ENCODE peak calls at places on chromosomes 13 and 19, in six cellular contexts. One of them, this sample, is unnamed.

GRCh38 chr13:51625555-51626345 is 41.5 kb downstream of the WDFY2 start:
- DNase-seq in HCT116: no peak
- DNase-seq in testis: peak; percentile 61
- DNase-seq in breast epithelium: no peak
- DNase-seq in left ventricle myocardium inferior: no peak
- DNase-seq in BE2C: no peak
- DNase-seq in this sample: peak; percentile 51

GRCh38 chr13:45678282-45678681 is 23.8 kb upstream of the CBY2 start:
- DNase-seq in breast epithelium: no peak
- DNase-seq in BE2C: no peak
- DNase-seq in HCT116: no peak
- DNase-seq in testis: no peak
- DNase-seq in left ventricle myocardium inferior: no peak
- DNase-seq in this sample: no peak

GRCh38 chr19:51698296-51698695 is 5.2 kb downstream of the SPACA6 start:
- DNase-seq in testis: no peak
- DNase-seq in left ventricle myocardium inferior: no peak
- DNase-seq in BE2C: no peak
- DNase-seq in HCT116: no peak
- DNase-seq in breast epithelium: no peak
- DNase-seq in this sample: no peak

GRCh38 chr13:101211261-101211660 is 205.0 kb downstream of the NALCN start:
- DNase-seq in testis: no peak
- DNase-seq in HCT116: no peak
- DNase-seq in BE2C: no peak
- DNase-seq in breast epithelium: no peak
- DNase-seq in left ventricle myocardium inferior: no peak
- DNase-seq in this sample: peak; percentile 69

GRCh38 chr19:48329167-48329891 is 4.0 kb downstream of the EMP3 start:
- DNase-seq in testis: no peak
- DNase-seq in HCT116: no peak
- DNase-seq in left ventricle myocardium inferior: no peak
- DNase-seq in breast epithelium: no peak
- DNase-seq in BE2C: no peak
- DNase-seq in this sample: peak; percentile 63

GRCh38 chr19:10871711-10872550 is 578 bp downstream of the CARM1 start:
- DNase-seq in left ventricle myocardium inferior: peak; percentile 52
- DNase-seq in testis: peak; percentile 37
- DNase-seq in BE2C: peak; percentile 46
- DNase-seq in HCT116: no peak
- DNase-seq in breast epithelium: peak; percentile 54
- DNase-seq in this sample: peak; percentile 64

GRCh38 chr13:70432276-70432805 is 324.1 kb upstream of the KLHL1 start:
- DNase-seq in testis: no peak
- DNase-seq in HCT116: no peak
- DNase-seq in breast epithelium: no peak
- DNase-seq in left ventricle myocardium inferior: no peak
- DNase-seq in BE2C: no peak
- DNase-seq in this sample: no peak

GRCh38 chr13:114109646-114110045 is 22.8 kb downstream of the RASA3 start:
- DNase-seq in testis: no peak
- DNase-seq in HCT116: no peak
- DNase-seq in BE2C: peak; percentile 72
- DNase-seq in left ventricle myocardium inferior: no peak
- DNase-seq in breast epithelium: no peak
- DNase-seq in this sample: no peak

GRCh38 chr13:29484236-29484635 is 111.3 kb downstream of the SLC7A1 start:
- DNase-seq in HCT116: no peak
- DNase-seq in left ventricle myocardium inferior: no peak
- DNase-seq in breast epithelium: no peak
- DNase-seq in BE2C: peak; percentile 93
- DNase-seq in testis: no peak
- DNase-seq in this sample: no peak

GRCh38 chr13:49441846-49442245 is 2.0 kb downstream of the CAB39L start:
- DNase-seq in HCT116: no peak
- DNase-seq in testis: no peak
- DNase-seq in left ventricle myocardium inferior: no peak
- DNase-seq in breast epithelium: no peak
- DNase-seq in BE2C: no peak
- DNase-seq in this sample: peak; percentile 13

GRCh38 chr13:99290890-99291289 is 16.3 kb downstream of the GPR183 start:
- DNase-seq in HCT116: no peak
- DNase-seq in BE2C: no peak
- DNase-seq in testis: no peak
- DNase-seq in breast epithelium: no peak
- DNase-seq in left ventricle myocardium inferior: no peak
- DNase-seq in this sample: no peak

GRCh38 chr19:47324502-47324901 is 7.5 kb upstream of the C5AR2 start:
- DNase-seq in testis: no peak
- DNase-seq in breast epithelium: peak; percentile 25
- DNase-seq in left ventricle myocardium inferior: peak; percentile 41
- DNase-seq in BE2C: no peak
- DNase-seq in HCT116: no peak
- DNase-seq in this sample: no peak

GRCh38 chr19:49676136-49676689 is 858 bp upstream of the PRMT1 start:
- DNase-seq in testis: peak; percentile 88
- DNase-seq in left ventricle myocardium inferior: peak; percentile 86
- DNase-seq in BE2C: peak; percentile 84
- DNase-seq in HCT116: peak; percentile 97
- DNase-seq in breast epithelium: no peak
- DNase-seq in this sample: peak; percentile 94

GRCh38 chr19:3304871-3305423 is 61.4 kb upstream of the NFIC start:
- DNase-seq in breast epithelium: peak; percentile 40
- DNase-seq in HCT116: peak; percentile 56
- DNase-seq in testis: peak; percentile 76
- DNase-seq in BE2C: peak; percentile 76
- DNase-seq in left ventricle myocardium inferior: peak; percentile 63
- DNase-seq in this sample: peak; percentile 86

GRCh38 chr13:43196171-43196611 is 172.8 kb downstream of the DNAJC15 start:
- DNase-seq in breast epithelium: no peak
- DNase-seq in HCT116: no peak
- DNase-seq in testis: peak; percentile 57
- DNase-seq in left ventricle myocardium inferior: peak; percentile 41
- DNase-seq in BE2C: peak; percentile 74
- DNase-seq in this sample: peak; percentile 43

GRCh38 chr13:72651196-72651595 is 76.2 kb downstream of the MZT1 start:
- DNase-seq in testis: peak; percentile 18
- DNase-seq in breast epithelium: no peak
- DNase-seq in HCT116: peak; percentile 31
- DNase-seq in BE2C: peak; percentile 19
- DNase-seq in left ventricle myocardium inferior: no peak
- DNase-seq in this sample: no peak

GRCh38 chr19:36092566-36092965 is 18.4 kb upstream of the OVOL3 start:
- DNase-seq in breast epithelium: no peak
- DNase-seq in BE2C: no peak
- DNase-seq in testis: no peak
- DNase-seq in left ventricle myocardium inferior: no peak
- DNase-seq in HCT116: no peak
- DNase-seq in this sample: no peak
- H3K36me3 ChIP-seq in breast epithelium: no peaks in the 10 kb centered on the region
- H3K36me3 ChIP-seq in BE2C: peaks cover 68% of the 10 kb centered on the region
- H3K36me3 ChIP-seq in testis: no peaks in the 10 kb centered on the region
- H3K36me3 ChIP-seq in left ventricle myocardium inferior: no peaks in the 10 kb centered on the region
- H3K36me3 ChIP-seq in HCT116: peaks cover 32% of the 10 kb centered on the region
- H3K36me3 ChIP-seq in this sample: no peaks in the 10 kb centered on the region

DNA sequence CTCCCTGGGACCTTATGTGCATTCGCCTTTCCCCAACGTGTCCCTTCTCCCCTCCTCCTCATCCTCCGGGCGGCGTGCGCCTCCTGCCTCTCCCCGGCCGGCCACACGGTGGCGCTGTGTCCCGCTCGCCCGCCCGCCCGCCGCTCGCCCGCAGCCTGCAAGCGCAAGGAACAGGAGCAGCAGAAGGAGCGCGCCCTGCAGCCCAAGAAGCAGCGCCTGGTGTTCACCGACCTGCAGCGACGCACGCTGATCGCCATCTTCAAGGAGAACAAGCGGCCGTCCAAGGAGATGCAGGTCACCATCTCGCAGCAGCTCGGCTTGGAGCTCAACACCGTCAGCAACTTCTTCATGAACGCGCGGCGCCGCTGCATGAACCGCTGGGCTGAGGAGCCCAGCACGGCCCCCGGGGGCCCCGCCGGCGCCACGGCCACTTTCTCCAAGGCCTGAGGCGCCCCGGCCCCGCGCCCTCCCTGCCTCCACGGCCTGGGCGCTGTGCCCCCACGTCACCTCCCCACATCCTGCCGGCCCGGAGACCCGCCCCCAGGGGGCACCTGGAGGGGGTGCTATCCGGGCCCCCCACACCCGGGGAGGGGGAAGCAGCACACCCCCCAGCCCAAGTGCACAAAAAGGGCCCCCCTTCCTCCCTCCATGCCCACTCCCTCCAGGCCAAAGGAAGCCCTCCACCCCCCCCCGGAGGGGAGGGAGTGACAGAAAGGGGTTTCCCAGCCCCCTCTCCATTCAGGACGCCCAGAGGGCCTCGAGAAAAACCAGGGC is 21.9 kb downstream of the ONECUT3 start:
- DNase-seq in HCT116: no peak
- DNase-seq in testis: peak; percentile 31
- DNase-seq in breast epithelium: no peak
- DNase-seq in left ventricle myocardium inferior: no peak
- DNase-seq in BE2C: peak; percentile 54
- DNase-seq in this sample: peak; percentile 24
- H3K27me3 ChIP-seq in HCT116: no peaks in the 10 kb centered on the region
- H3K27me3 ChIP-seq in testis: peaks cover 4% of the 10 kb centered on the region
- H3K27me3 ChIP-seq in breast epithelium: peaks cover 84% of the 10 kb centered on the region
- H3K27me3 ChIP-seq in left ventricle myocardium inferior: peaks cover 97% of the 10 kb centered on the region
- H3K27me3 ChIP-seq in BE2C: peaks cover 81% of the 10 kb centered on the region
- H3K27me3 ChIP-seq in this sample: peaks cover 42% of the 10 kb centered on the region

GRCh38 chr13:94613051-94613450 is 11.4 kb downstream of the GPR180 start:
- DNase-seq in breast epithelium: no peak
- DNase-seq in BE2C: no peak
- DNase-seq in testis: no peak
- DNase-seq in HCT116: no peak
- DNase-seq in left ventricle myocardium inferior: no peak
- DNase-seq in this sample: no peak

GRCh38 chr13:94620286-94620896 is 18.7 kb downstream of the GPR180 start:
- DNase-seq in BE2C: peak; percentile 40
- DNase-seq in HCT116: peak; percentile 15
- DNase-seq in breast epithelium: no peak
- DNase-seq in testis: no peak
- DNase-seq in left ventricle myocardium inferior: no peak
- DNase-seq in this sample: peak; percentile 40

GRCh38 chr13:94612050-94612449 is 10.4 kb downstream of the GPR180 start:
- DNase-seq in testis: no peak
- DNase-seq in BE2C: no peak
- DNase-seq in left ventricle myocardium inferior: no peak
- DNase-seq in HCT116: no peak
- DNase-seq in breast epithelium: no peak
- DNase-seq in this sample: no peak

DNA sequence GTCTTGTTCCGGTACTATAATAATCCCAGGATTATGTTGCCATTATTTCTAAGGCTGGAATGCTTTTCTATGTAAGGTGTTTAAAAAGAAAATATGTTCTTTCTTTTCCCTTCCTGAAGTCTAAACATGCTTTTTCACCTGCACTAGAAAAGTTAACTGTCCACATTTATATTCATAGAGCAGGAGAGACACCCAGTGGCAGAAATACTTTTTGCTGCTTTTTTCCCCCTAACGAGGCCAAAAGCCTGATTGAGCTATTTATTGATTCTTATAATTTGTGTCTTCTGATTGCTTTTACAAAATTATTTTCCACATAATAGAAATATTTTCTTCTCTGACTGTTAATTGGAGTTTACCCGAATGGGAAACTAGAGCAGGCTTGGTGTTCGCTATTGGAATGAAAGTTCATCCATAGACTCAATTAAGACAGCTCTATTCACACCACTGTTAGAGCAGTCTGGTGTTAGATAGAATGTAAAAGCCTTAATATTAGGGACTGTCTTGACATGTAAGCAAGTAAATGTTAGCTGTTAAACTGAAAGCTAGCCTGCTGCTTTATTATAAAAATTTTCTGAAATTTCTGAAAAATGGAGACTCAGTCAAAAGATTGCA is 15.8 kb downstream of the GPR180 start:
- DNase-seq in HCT116: no peak
- DNase-seq in breast epithelium: no peak
- DNase-seq in testis: no peak
- DNase-seq in left ventricle myocardium inferior: no peak
- DNase-seq in BE2C: peak; percentile 29
- DNase-seq in this sample: peak; percentile 61
- H3K36me3 ChIP-seq in HCT116: no peaks in the 10 kb centered on the region
- H3K36me3 ChIP-seq in breast epithelium: peaks cover 4% of the 10 kb centered on the region
- H3K36me3 ChIP-seq in testis: no peaks in the 10 kb centered on the region
- H3K36me3 ChIP-seq in left ventricle myocardium inferior: peaks cover 35% of the 10 kb centered on the region
- H3K36me3 ChIP-seq in BE2C: peaks cover 7% of the 10 kb centered on the region
- H3K36me3 ChIP-seq in this sample: peaks cover 56% of the 10 kb centered on the region

DNA sequence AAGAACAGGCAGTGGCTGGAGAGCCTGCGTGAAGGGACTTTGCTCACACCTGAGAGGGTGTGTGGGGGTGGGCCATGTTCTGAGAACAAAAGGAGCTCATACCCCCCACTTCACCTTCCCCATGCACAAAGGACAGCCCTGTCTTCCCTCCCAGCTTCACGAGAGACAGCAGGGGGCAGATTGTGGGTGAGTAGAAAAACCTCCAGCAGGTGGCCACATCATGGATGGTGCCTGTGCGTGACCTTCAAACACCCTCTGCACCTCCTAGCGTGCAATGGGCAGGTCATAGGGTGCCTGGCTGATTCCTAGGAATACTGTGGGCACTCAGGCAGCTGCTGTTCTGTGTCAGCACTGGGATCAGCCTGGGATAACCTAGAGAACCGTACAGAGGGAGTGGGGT is 36.3 kb upstream of the PSG9 start:
- DNase-seq in left ventricle myocardium inferior: no peak
- DNase-seq in testis: no peak
- DNase-seq in BE2C: no peak
- DNase-seq in HCT116: no peak
- DNase-seq in breast epithelium: no peak
- DNase-seq in this sample: no peak
- H3K27me3 ChIP-seq in left ventricle myocardium inferior: peaks cover 59% of the 10 kb centered on the region
- H3K27me3 ChIP-seq in testis: no peaks in the 10 kb centered on the region
- H3K27me3 ChIP-seq in BE2C: no peaks in the 10 kb centered on the region
- H3K27me3 ChIP-seq in HCT116: no peaks in the 10 kb centered on the region
- H3K27me3 ChIP-seq in breast epithelium: peaks cover 5% of the 10 kb centered on the region
- H3K27me3 ChIP-seq in this sample: no peaks in the 10 kb centered on the region

GRCh38 chr19:4553775-4554174 is 5.7 kb downstream of the SEMA6B start:
- DNase-seq in left ventricle myocardium inferior: no peak
- DNase-seq in BE2C: no peak
- DNase-seq in HCT116: no peak
- DNase-seq in breast epithelium: no peak
- DNase-seq in testis: no peak
- DNase-seq in this sample: no peak
- H3K36me3 ChIP-seq in left ventricle myocardium inferior: peaks cover 41% of the 10 kb centered on the region
- H3K36me3 ChIP-seq in BE2C: no peaks in the 10 kb centered on the region
- H3K36me3 ChIP-seq in HCT116: peaks cover 19% of the 10 kb centered on the region
- H3K36me3 ChIP-seq in breast epithelium: no peaks in the 10 kb centered on the region
- H3K36me3 ChIP-seq in testis: no peaks in the 10 kb centered on the region
- H3K36me3 ChIP-seq in this sample: no peaks in the 10 kb centered on the region

GRCh38 chr19:16324064-16324383 is 602 bp upstream of the KLF2 start:
- DNase-seq in left ventricle myocardium inferior: no peak
- DNase-seq in BE2C: no peak
- DNase-seq in HCT116: no peak
- DNase-seq in testis: no peak
- DNase-seq in breast epithelium: no peak
- DNase-seq in this sample: no peak
- H3K27me3 ChIP-seq in left ventricle myocardium inferior: no peaks in the 10 kb centered on the region
- H3K27me3 ChIP-seq in BE2C: peaks cover 64% of the 10 kb centered on the region
- H3K27me3 ChIP-seq in HCT116: no peaks in the 10 kb centered on the region
- H3K27me3 ChIP-seq in testis: no peaks in the 10 kb centered on the region
- H3K27me3 ChIP-seq in breast epithelium: no peaks in the 10 kb centered on the region
- H3K27me3 ChIP-seq in this sample: no peaks in the 10 kb centered on the region

GRCh38 chr19:5216141-5216847 is 124.3 kb downstream of the PTPRS start:
- DNase-seq in testis: no peak
- DNase-seq in BE2C: no peak
- DNase-seq in left ventricle myocardium inferior: no peak
- DNase-seq in breast epithelium: no peak
- DNase-seq in HCT116: no peak
- DNase-seq in this sample: no peak
- H3K36me3 ChIP-seq in testis: no peaks in the 10 kb centered on the region
- H3K36me3 ChIP-seq in BE2C: peaks cover 94% of the 10 kb centered on the region
- H3K36me3 ChIP-seq in left ventricle myocardium inferior: peaks cover 89% of the 10 kb centered on the region
- H3K36me3 ChIP-seq in breast epithelium: peaks cover 9% of the 10 kb centered on the region
- H3K36me3 ChIP-seq in HCT116: peaks cover 41% of the 10 kb centered on the region
- H3K36me3 ChIP-seq in this sample: peaks cover 96% of the 10 kb centered on the region

GRCh38 chr19:41933131-41933458 is 4.8 kb upstream of the ERFL start:
- DNase-seq in breast epithelium: no peak
- DNase-seq in BE2C: no peak
- DNase-seq in testis: peak; percentile 28
- DNase-seq in left ventricle myocardium inferior: no peak
- DNase-seq in HCT116: no peak
- DNase-seq in this sample: no peak
- H3K27me3 ChIP-seq in breast epithelium: peaks cover 75% of the 10 kb centered on the region
- H3K27me3 ChIP-seq in BE2C: peaks cover 89% of the 10 kb centered on the region
- H3K27me3 ChIP-seq in testis: no peaks in the 10 kb centered on the region
- H3K27me3 ChIP-seq in left ventricle myocardium inferior: peaks cover 100% of the 10 kb centered on the region
- H3K27me3 ChIP-seq in HCT116: no peaks in the 10 kb centered on the region
- H3K27me3 ChIP-seq in this sample: peaks cover 40% of the 10 kb centered on the region